ENCODE peak calls at places on chromosomes 16 and 17, in four cellular contexts. Z is tibial artery, B is fibroblast of lung, T is mesothelial cell of epicardium. C is an unnamed sample.

GRCh38 chr16:88991813-88992350 is 14.9 kb upstream of the CBFA2T3 start:
- DNase-seq in Z (no peak), B (no peak), T (no peak), C (no peak)

GRCh38 chr16:89452241-89452640 is 38.1 kb downstream of the ANKRD11 start:
- DNase-seq in Z (no peak), B (no peak), T (no peak), C (no peak)

GRCh38 chr16:702341-702740 is 3.3 kb downstream of the FBXL16 start:
- DNase-seq in Z (no peak), B (no peak), T (no peak), C (no peak)

GRCh38 chr17:37478187-37478586 is 11.5 kb upstream of the DUSP14 start:
- DNase-seq in Z (peak), B (peak), T (no peak), C (no peak)

GRCh38 chr17:31900877-31901276 is 631 bp downstream of the UTP6 start:
- DNase-seq in Z (no peak), B (peak), T (no peak), C (no peak)

GRCh38 chr16:89484923-89485679 is 5.3 kb downstream of the ANKRD11 start:
- DNase-seq in Z (no peak), B (no peak), T (no peak), C (no peak)

GRCh38 chr16:2001456-2002355 is 7.9 kb downstream of the ZNF598 start:
- DNase-seq in Z (no peak), B (no peak), T (no peak), C (no peak)

GRCh38 chr16:88469615-88470395 is 16.7 kb downstream of the ZFPM1 start:
- DNase-seq in Z (no peak), B (no peak), T (no peak), C (no peak)

GRCh38 chr16:56319391-56319790 is 106.0 kb downstream of the AMFR start:
- DNase-seq in Z (no peak), B (no peak), T (no peak), C (no peak)

DNA sequence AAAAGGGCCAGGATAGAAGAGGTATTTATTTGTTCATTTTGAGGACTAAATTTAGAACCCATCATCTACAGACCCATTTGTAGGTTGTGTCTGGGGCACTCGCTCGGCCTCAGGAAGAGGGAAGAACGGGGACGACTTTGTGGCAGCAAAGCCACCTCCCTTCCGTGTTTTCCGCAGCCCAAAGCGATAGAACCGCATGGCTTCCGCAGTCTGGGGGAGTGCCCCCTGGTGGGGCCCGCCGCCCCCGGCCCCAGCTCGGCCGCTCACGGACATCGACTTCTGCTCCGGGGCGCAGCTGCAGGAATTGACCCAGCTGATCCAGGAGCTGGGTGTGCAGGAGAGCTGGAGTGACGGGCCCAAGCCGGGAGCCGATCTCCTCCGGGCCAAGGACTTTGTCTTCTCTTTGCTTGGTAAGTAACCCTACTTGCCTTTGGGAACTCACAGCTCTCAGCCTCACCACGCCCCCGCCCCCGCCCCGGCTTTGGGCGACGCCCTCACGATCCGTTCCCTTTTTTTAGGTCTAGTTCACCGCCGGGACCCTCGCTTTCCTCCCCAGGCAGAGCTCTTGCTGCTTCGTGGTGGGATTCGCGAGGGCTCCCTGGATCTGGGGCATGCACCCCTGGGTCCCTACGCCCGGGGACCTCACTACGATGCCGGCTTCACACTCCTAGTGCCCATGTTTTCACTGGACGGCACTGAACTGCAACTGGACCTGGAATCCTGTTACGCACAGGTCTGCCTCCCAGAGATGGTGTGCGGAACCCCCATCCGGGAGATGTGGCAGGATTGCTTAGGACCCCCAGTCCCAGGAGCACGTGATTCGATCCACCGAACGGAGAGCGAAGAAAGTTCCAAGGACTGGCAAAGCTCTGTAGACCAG is 681 bp downstream of the TMEM102 start:
- DNase-seq in Z (no peak), B (no peak), T (peak), C (no peak)
- TF ChIP-seq CTCF in Z (no peak), B (peak), T (peak), C (peak)

GRCh38 chr16:13766334-13766733 is 153.6 kb upstream of the ERCC4 start:
- DNase-seq in Z (no peak), B (no peak), T (no peak), C (no peak)

GRCh38 chr16:13770436-13770835 is 149.5 kb upstream of the ERCC4 start:
- DNase-seq in Z (no peak), B (no peak), T (no peak), C (no peak)

GRCh38 chr16:13772782-13773181 is 147.2 kb upstream of the ERCC4 start:
- DNase-seq in Z (no peak), B (no peak), T (no peak), C (no peak)

DNA sequence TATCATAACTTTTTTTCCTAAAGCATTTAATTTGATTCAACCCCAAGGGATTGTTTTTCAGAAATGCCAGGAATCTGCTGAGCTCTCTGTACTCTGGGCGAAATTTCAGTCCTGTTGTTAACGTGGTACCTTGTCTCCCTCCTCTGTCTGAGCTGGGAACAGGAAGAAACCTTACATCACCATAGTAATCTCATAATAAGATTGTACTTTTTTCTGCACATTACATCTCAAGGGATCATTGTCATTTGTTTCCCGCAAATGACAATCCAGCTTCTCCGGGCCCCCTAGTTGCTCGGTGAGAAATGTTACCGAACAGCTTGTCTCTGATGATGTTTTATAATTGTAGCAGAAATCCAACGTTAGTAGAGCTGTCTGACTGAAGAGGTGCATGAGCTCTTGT is 152.7 kb upstream of the ERCC4 start:
- DNase-seq in Z (no peak), B (no peak), T (no peak), C (no peak)
- TF ChIP-seq CTCF in Z (peak), B (no peak), T (no peak), C (peak)

GRCh38 chr17:68327823-68328557 is 36.7 kb downstream of the ARSG start:
- DNase-seq in Z (no peak), B (no peak), T (no peak), C (no peak)
- TF ChIP-seq CTCF in Z (no peak), B (no peak), T (no peak), C (no peak)

GRCh38 chr16:28823719-28824547 is 1.1 kb downstream of the ATXN2L start:
- DNase-seq in Z (peak), B (peak), T (peak), C (peak)

GRCh38 chr16:28823291-28823718 is 506 bp downstream of the ATXN2L start:
- DNase-seq in Z (no peak), B (no peak), T (peak), C (no peak)

GRCh38 chr16:28824548-28824973 is 1.8 kb downstream of the ATXN2L start:
- DNase-seq in Z (no peak), B (no peak), T (no peak), C (no peak)

GRCh38 chr16:28822520-28823290 is at the start of gene ATXN2L:
- DNase-seq in Z (peak), B (peak), T (peak), C (peak)

GRCh38 chr16:28826141-28826540 is 3.3 kb downstream of the ATXN2L start:
- DNase-seq in Z (no peak), B (no peak), T (no peak), C (no peak)
- TF ChIP-seq CTCF in Z (no peak), B (peak), T (no peak), C (no peak)

GRCh38 chr16:22055881-22056280 is 36.5 kb upstream of the VWA3A start:
- DNase-seq in Z (no peak), B (no peak), T (no peak), C (no peak)
- TF ChIP-seq CTCF in Z (no peak), B (peak), T (no peak), C (peak)

GRCh38 chr16:63461248-63461841 is 1425.1 kb upstream of the CDH8 start:
- DNase-seq in Z (no peak), B (peak), T (peak), C (no peak)
- TF ChIP-seq CTCF in Z (peak), B (peak), T (peak), C (peak)

DNA sequence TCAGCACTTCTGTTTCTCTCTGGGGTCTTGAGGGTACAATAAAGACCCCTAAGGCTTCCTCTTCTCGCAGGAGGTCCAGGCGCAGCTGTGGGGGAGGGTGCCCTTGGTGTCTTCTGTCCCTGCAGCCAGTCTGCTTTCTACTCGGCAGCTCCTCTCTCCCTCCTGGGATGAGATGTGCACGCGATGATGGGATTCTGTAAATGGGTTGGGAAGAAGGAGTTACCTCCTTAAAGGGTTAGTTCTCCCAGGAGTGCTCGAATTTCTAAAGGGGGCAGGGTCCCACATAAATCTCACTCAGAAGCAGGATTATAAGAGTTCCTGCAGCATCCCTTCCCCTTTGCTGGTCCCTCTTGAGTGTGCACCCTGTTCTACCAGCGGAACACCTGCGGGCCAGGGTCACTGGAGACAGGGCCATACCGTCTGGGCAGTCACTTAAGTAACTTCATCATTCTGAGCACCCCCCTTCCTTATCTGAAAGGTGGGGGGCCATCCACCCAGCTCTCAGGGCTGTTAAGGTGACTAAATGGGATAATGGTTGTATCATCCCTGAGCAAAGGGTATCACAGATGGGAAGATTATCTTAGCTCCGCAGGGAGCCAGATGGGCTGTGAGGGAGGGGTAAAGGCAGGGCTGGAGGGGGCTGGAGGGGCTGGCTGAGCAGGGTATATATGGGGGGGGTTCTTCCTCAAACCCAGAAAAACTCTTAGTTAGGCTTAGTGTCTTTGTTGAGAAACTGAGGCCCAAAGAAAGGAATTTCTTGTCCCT is 3.1 kb upstream of the CACNA1G start:
- DNase-seq in Z (no peak), B (no peak), T (no peak), C (no peak)
- TF ChIP-seq CTCF in Z (no peak), B (no peak), T (no peak), C (no peak)

GRCh38 chr16:72467157-72467759 is 295.3 kb upstream of the PMFBP1 start:
- DNase-seq in Z (no peak), B (peak), T (no peak), C (no peak)
- TF ChIP-seq CTCF in Z (peak), B (peak), T (no peak), C (peak)

DNA sequence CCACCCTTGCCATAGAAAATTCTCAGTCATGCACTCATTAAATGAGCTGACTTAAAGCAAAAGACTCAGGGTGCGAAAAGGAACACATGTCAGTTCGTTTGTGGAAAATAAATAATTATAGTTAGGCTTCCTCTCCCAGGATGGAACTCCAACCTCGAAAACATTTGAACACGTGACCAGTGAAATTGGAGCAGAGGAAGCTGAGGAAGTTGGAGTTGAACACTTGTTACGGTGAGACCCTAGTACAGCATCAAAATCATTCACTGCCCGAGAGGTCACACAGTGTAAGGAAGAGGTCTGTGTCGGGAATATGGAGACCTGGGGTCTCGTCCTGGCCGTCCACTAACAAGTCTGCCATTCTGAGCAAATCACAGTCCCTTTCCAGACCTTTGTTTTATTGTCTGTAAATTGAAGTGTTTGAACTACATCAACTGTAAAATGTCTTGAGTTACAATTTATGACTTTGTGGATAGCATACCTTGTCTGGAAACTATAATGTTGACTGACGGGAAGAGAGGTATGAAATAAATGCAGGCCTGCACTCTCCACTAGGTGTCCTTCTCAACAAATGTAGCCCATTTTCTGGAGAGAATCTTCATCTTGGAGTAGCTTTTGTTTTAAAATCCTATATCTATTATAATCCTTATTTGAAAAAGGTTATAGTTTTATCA is 7.7 kb downstream of the PSMD7 start:
- DNase-seq in Z (no peak), B (no peak), T (no peak), C (no peak)
- TF ChIP-seq CTCF in Z (no peak), B (peak), T (peak), C (peak)

C was measured in type B pancreatic cell.